ENCODE peak calls at places on chromosomes 11 and 22, in five cellular contexts. N is HCT116, P is K562, Z is GM12878, R is H1. L is an unnamed sample.

GRCh38 chr22:18031670-18032454 is 7.5 kb upstream of the MICAL3 start:
- DNase-seq in N (peak), P (no peak), Z (no peak), R (no peak), L (no peak)

GRCh38 chr11:77126861-77127673 is 979 bp upstream of the MYO7A start:
- DNase-seq in N (no peak), P (peak), Z (no peak), R (no peak), L (no peak)

GRCh38 chr11:94762208-94762607 is 5.9 kb upstream of the AMOTL1 start:
- DNase-seq in N (peak), P (no peak), Z (no peak), R (no peak), L (no peak)

GRCh38 chr11:19664896-19665548 is 47.6 kb upstream of the NAV2 start:
- DNase-seq in N (no peak), P (no peak), Z (no peak), R (no peak), L (no peak)

GRCh38 chr22:23072911-23073491 is 2.7 kb downstream of the GNAZ start:
- DNase-seq in N (no peak), P (no peak), Z (no peak), R (no peak), L (no peak)

GRCh38 chr11:63907808-63908530 is 9.0 kb downstream of the RCOR2 start:
- DNase-seq in N (no peak), P (peak), Z (no peak), R (no peak), L (no peak)

GRCh38 chr22:30675436-30675835 is 7.8 kb upstream of the DUSP18 start:
- DNase-seq in N (no peak), P (no peak), Z (no peak), R (no peak), L (no peak)

GRCh38 chr11:96607890-96608558 is 218.2 kb downstream of the JRKL start:
- DNase-seq in N (no peak), P (no peak), Z (no peak), R (peak), L (no peak)

GRCh38 chr11:122319011-122319410 is 203.0 kb upstream of the BLID start:
- DNase-seq in N (no peak), P (no peak), Z (no peak), R (no peak), L (no peak)

GRCh38 chr11:76143274-76143673 is 63.0 kb downstream of the WNT11 start:
- DNase-seq in N (no peak), P (no peak), Z (no peak), R (no peak), L (no peak)

GRCh38 chr11:95229199-95230053 is 1.6 kb downstream of the SESN3 start:
- DNase-seq in N (no peak), P (no peak), Z (no peak), R (no peak), L (no peak)

GRCh38 chr22:39567135-39567946 is 3.2 kb upstream of the CACNA1I start:
- DNase-seq in N (no peak), P (no peak), Z (no peak), R (no peak), L (no peak)

GRCh38 chr11:405323-405975 is 9.3 kb downstream of the SIGIRR start:
- DNase-seq in N (no peak), P (no peak), Z (no peak), R (no peak), L (no peak)

GRCh38 chr22:37290737-37291136 is 8.4 kb downstream of the CYTH4 start:
- DNase-seq in N (no peak), P (no peak), Z (no peak), R (no peak), L (no peak)

GRCh38 chr11:3056296-3057068 is 741 bp downstream of the CARS1 start:
- DNase-seq in N (no peak), P (no peak), Z (no peak), R (no peak), L (no peak)

GRCh38 chr11:117023178-117023577 is 75.0 kb downstream of the SIK3 start:
- DNase-seq in N (no peak), P (no peak), Z (no peak), R (no peak), L (no peak)

DNA sequence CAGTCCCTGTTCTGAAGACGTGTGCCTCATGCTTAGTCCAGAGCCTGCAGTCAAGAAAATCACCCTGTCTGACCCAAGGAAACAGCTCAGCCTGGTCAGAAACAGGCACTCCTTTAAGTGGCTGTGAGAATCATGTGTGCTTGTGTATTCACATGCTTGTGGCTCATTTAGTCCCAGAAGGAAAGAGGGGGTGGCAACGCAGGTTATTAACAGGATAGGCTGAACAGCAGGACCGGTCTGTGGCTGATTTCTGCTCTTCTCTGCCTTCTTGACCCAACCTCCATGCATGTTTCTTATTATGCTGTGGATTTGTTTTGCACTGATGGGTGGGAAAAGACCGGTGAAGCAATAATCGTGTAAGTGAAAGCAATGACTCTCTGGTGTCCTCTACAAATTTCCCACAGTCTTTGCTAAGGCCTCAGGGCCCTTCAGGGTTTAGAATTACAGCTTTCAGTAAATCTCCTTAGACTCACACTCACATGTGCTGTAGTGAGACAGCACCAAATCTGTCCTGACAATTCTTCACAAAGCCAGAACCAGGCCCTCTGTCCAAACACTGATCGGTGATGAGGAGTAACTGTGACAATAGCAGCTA is 288.1 kb downstream of the ETS1 start:
- DNase-seq in N (no peak), P (no peak), Z (peak), R (no peak), L (no peak)
- TF ChIP-seq POLR2AphosphoS5 in N (no peak), P (no peak), Z (peak), R (no peak), L (no peak)

DNA sequence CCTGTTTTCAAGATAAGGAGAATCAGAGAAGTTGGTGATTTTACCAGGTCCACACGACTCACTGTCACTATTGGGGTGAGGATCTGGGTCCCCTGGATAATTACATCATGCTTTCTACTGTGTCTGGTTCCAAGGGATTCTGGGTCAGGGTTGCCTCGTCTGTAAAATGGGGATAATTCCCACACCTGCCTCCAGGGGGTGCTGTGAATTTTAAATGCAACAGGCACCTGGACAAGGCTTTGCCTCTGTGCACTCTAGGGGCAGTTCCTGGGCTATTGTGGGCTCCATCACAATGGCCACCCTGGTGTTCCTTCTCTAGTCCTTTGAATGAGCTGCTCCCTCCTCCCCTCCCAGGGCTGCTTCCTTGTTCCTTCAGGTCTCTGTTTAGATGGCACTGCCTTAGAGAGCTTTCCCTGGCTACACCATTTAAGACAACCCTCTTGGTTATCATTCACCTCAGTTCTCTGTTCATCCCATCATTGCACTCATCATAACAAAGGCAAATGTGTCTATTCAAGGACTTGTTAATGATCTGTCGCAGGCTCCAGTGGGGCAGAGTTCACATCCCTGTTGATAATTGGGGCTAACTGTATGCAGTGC is 178.6 kb downstream of the MIAT start:
- DNase-seq in N (peak), P (peak), Z (no peak), R (peak), L (no peak)
- TF ChIP-seq EZH2 in N (no peak), P (no peak), Z (no peak), R (no peak), L (no peak)

GRCh38 chr11:126999366-126999765 is 1.2 kb downstream of the KIRREL3 start:
- DNase-seq in N (no peak), P (no peak), Z (no peak), R (no peak), L (no peak)
- H3K9ac ChIP-seq in N (no peak), P (no peak), Z (no peak), R (no peak), L (no peak)

GRCh38 chr11:35207471-35208403 is 68.8 kb downstream of the CD44 start:
- DNase-seq in N (no peak), P (no peak), Z (no peak), R (no peak), L (no peak)
- TF ChIP-seq POLR2AphosphoS5 in N (no peak), P (no peak), Z (no peak), R (no peak), L (no peak)

GRCh38 chr22:50059185-50059880 is 1.2 kb upstream of the TTLL8 start:
- DNase-seq in N (no peak), P (peak), Z (no peak), R (peak), L (no peak)
- TF ChIP-seq EZH2 in N (no peak), P (no peak), Z (no peak), R (no peak), L (no peak)

DNA sequence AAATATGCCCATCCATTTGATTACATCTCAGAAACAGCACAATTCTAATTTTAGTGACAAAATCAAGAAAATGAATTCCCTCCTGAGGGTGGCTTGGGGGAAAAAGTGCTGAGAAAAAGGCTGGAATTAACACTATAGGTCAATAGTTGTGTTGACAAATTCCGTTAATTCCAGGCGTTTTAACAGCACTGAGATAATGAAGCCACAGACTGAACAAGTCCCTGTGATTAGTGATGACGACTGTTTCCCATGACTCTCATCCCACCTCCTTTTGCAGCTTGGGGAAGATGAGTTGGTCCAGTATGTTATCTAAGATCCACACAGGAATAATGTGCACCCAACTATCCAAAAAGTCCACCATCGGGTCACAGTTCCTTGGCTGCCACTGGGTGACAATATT is 12.8 kb downstream of the SRRD start:
- DNase-seq in N (no peak), P (no peak), Z (no peak), R (no peak), L (no peak)
- H3K9ac ChIP-seq in N (no peak), P (no peak), Z (no peak), R (no peak), L (no peak)

GRCh38 chr11:10351768-10352641 is 47.1 kb downstream of the ADM start:
- DNase-seq in N (no peak), P (peak), Z (no peak), R (peak), L (no peak)
- TF ChIP-seq POLR2AphosphoS5 in N (no peak), P (no peak), Z (no peak), R (peak), L (no peak)